ENCODE peak calls at places on chromosome 1, in four cellular contexts. C is aorta, V is upper lobe of right lung, J is transverse colon. G is an unnamed sample. For H3K36me3 and H3K4me1, the result is how much of the 10 kb centered on the place peaks cover.

GRCh38 chr1:2466834-2467554 is 9.1 kb upstream of the PLCH2 start:
- DNase-seq in C (no peak), V (no peak), J (no peak), G (no peak)

GRCh38 chr1:149945206-149945605 is 8.5 kb upstream of the MTMR11 start:
- DNase-seq in C (no peak), V (no peak), J (no peak), G (no peak)

GRCh38 chr1:143689781-143690180 is 282.0 kb downstream of the FAM72C start:
- DNase-seq in C (no peak), V (no peak), J (no peak), G (no peak)

GRCh38 chr1:61337981-61338848 is 255.9 kb downstream of the NFIA start:
- DNase-seq in C (peak), V (peak), J (peak), G (peak)

GRCh38 chr1:228072658-228073043 is 9.9 kb upstream of the ARF1 start:
- DNase-seq in C (peak), V (peak), J (no peak), G (no peak)

GRCh38 chr1:24501371-24502167 is 1.1 kb upstream of the RCAN3 start:
- DNase-seq in C (peak), V (no peak), J (peak), G (no peak)

GRCh38 chr1:206100226-206100780 is 16.9 kb downstream of the AVPR1B start:
- DNase-seq in C (no peak), V (no peak), J (no peak), G (no peak)

GRCh38 chr1:245156736-245157505 is 2.1 kb downstream of the KIF26B start:
- DNase-seq in C (no peak), V (no peak), J (no peak), G (no peak)

GRCh38 chr1:58994664-58995063 is 210.8 kb upstream of the JUN start:
- DNase-seq in C (no peak), V (no peak), J (no peak), G (no peak)

GRCh38 chr1:37755290-37755689 is 9.6 kb downstream of the EPHA10 start:
- DNase-seq in C (no peak), V (no peak), J (no peak), G (no peak)

GRCh38 chr1:224506141-224506814 is 71.7 kb upstream of the WDR26 start:
- DNase-seq in C (no peak), V (no peak), J (no peak), G (peak)

GRCh38 chr1:41661428-41662060 is 177.1 kb upstream of the EDN2 start:
- DNase-seq in C (peak), V (peak), J (no peak), G (no peak)

GRCh38 chr1:25996966-25997758 is 701 bp downstream of the PAFAH2 start:
- DNase-seq in C (no peak), V (no peak), J (peak), G (peak)

GRCh38 chr1:45769261-45769932 is 18.9 kb upstream of the IPP start:
- DNase-seq in C (no peak), V (no peak), J (no peak), G (peak)

GRCh38 chr1:25062621-25063255 is 132.7 kb upstream of the RUNX3 start:
- DNase-seq in C (no peak), V (peak), J (no peak), G (no peak)

GRCh38 chr1:198187973-198188588 is 31.3 kb downstream of the NEK7 start:
- DNase-seq in C (no peak), V (no peak), J (no peak), G (no peak)

GRCh38 chr1:43415901-43416300 is 26.2 kb downstream of the SZT2 start:
- DNase-seq in C (no peak), V (no peak), J (no peak), G (no peak)

GRCh38 chr1:229570891-229571516 is 12.5 kb upstream of the ABCB10 start:
- DNase-seq in C (no peak), V (no peak), J (no peak), G (no peak)

GRCh38 chr1:72186733-72187307 is 95.5 kb downstream of the NEGR1 start:
- DNase-seq in C (no peak), V (no peak), J (no peak), G (no peak)

GRCh38 chr1:22255341-22256212 is 112.7 kb upstream of the WNT4 start:
- DNase-seq in C (no peak), V (no peak), J (peak), G (no peak)

GRCh38 chr1:12479311-12479710 is 138.7 kb downstream of the DHRS3 start:
- DNase-seq in C (no peak), V (no peak), J (no peak), G (no peak)

GRCh38 chr1:200107004-200107470 is 79.5 kb downstream of the NR5A2 start:
- DNase-seq in C (no peak), V (no peak), J (no peak), G (no peak)

GRCh38 chr1:58780586-58781452 is 3.0 kb downstream of the JUN start:
- DNase-seq in C (no peak), V (no peak), J (no peak), G (no peak)

GRCh38 chr1:159282118-159282517 is 20.0 kb upstream of the FCER1A start:
- DNase-seq in C (no peak), V (no peak), J (no peak), G (no peak)

GRCh38 chr1:190477687-190478192 is at the start of gene BRINP3:
- DNase-seq in C (no peak), V (no peak), J (no peak), G (no peak)

GRCh38 chr1:210250998-210251679 is 18.5 kb downstream of the SERTAD4 start:
- DNase-seq in C (peak), V (peak), J (peak), G (no peak)

DNA sequence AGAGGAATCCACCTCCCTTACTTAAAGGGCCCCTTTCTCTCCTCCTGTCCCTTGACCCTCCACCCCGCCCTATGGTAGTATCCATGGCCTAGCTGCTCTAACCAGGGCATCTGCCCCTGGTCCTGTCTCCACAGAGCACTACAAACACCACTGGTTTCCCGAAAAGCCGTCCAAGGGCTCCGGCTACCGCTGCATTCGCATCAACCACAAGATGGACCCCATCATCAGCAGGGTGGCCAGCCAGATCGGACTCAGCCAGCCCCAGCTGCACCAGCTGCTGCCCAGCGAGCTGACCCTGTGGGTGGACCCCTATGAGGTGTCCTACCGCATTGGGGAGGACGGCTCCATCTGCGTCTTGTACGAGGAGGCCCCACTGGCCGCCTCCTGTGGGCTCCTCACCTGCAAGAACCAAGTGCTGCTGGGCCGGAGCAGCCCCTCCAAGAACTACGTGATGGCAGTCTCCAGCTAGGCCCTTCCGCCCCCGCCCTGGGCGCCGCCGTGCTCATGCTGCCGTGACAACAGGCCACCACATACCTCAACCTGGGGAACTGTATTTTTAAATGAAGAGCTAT is 1.7 kb downstream of the BTG2 start:
- DNase-seq in C (peak), V (peak), J (peak), G (no peak)
- H3K36me3 ChIP-seq in C (under half), V (under half), J (under half), G (under half)

GRCh38 chr1:201903135-201903534 is 14.4 kb downstream of the SHISA4 start:
- DNase-seq in C (peak), V (no peak), J (peak), G (peak)

GRCh38 chr1:201906336-201906735 is 17.6 kb downstream of the SHISA4 start:
- DNase-seq in C (no peak), V (no peak), J (no peak), G (no peak)

GRCh38 chr1:201902198-201902597 is 13.5 kb downstream of the SHISA4 start:
- DNase-seq in C (no peak), V (no peak), J (no peak), G (no peak)

GRCh38 chr1:201905234-201905890 is 16.7 kb downstream of the SHISA4 start:
- DNase-seq in C (no peak), V (no peak), J (no peak), G (no peak)

GRCh38 chr1:201904579-201904978 is 15.9 kb downstream of the SHISA4 start:
- DNase-seq in C (peak), V (no peak), J (peak), G (no peak)
- H3K4me1 ChIP-seq in C (under half), V (under half), J (half or more), G (under half)

GRCh38 chr1:9249263-9249533 is 14.6 kb downstream of the H6PD start:
- DNase-seq in C (no peak), V (no peak), J (no peak), G (no peak)

GRCh38 chr1:9249534-9250335 is 15.2 kb downstream of the H6PD start:
- DNase-seq in C (no peak), V (peak), J (peak), G (peak)

GRCh38 chr1:9250336-9250585 is 15.7 kb downstream of the H6PD start:
- DNase-seq in C (no peak), V (no peak), J (no peak), G (no peak)

GRCh38 chr1:9251501-9251900 is 16.9 kb downstream of the H6PD start:
- DNase-seq in C (no peak), V (peak), J (no peak), G (peak)

DNA sequence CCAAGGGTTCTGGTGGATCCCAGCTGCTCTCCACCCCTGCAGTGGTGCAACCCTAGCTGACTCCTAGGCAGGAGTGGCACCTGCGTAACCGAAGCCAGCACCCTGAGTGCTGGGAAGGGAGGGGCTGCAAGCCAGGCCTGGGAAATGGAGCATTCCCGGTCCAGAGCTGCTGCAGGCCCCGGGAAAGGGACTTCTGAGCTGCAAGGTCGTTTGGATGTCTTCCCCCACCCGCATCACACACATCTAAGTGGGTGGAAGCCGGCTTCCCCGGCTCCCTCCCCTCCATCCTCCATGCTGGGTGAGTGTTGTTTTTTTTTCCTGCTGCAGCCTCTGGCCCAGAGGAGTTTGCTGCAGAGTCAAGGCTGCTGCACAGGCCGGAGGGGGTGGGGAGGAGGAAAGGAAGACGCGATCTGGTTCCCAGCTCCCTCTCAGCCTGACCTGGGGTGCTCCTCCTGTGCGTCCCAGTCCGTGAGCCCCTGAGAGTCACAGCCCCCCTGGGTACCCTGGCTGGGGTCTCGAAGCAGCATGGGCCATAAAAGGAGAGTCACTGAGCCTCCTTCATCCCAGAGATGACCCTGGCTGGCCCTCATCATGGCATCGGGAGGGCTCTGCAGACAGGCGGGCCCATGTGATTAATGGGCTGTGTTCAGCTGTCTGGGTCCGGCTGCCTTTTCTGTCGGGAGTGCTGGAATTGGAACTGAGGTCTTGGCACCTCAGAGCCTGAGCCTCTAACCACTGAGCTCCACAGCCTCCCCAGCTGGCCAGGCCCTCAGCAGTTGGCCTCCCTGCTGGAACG is 16.2 kb downstream of the H6PD start:
- DNase-seq in C (no peak), V (peak), J (no peak), G (peak)
- H3K36me3 ChIP-seq in C (under half), V (under half), J (under half), G (under half)

GRCh38 chr1:8421721-8422120 is 103.8 kb downstream of the SLC45A1 start:
- DNase-seq in C (no peak), V (no peak), J (peak), G (peak)
- H3K4me1 ChIP-seq in C (under half), V (half or more), J (half or more), G (half or more)

DNA sequence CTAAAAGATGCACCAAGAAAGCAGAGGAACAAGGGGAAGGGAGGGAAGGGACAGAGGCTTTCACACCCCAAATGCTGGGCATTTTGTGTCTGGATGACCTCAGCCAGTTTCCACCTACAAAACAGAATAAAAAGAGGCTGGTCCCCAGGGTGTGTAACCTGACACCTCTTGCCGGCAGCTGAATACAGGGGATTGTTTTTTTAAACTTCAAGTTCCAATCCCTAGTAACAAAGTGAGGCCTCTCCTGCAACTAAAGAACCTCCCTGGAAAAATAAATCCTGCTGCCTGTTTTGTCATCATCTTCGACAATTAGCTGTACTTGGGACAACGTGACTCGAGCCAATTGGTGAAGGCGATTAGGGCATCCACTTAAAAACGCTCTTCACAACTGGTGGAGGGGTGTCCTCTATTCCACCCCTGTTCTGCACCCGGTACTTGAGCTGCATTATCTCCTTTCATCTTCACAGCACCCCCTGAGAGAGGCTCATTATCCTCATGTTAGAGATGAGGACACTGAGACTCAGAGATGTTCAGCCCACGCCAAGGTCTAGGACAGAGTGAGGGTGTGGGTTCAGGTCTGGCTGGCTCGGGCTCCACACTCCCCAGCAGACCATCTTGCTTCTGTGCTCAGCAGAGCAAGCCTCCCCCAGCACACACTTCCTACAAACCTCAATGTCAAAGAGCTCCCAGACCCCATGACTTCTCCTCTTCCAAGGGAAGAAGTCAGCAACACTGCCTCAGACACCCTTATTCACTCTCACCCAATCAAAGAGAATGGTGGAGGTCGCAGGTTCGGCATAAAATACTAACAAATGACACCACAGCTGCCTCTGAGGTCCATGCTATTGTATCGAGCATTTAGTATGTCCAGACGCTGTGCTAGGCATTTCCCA is 15.2 kb downstream of the ITPKB start:
- DNase-seq in C (no peak), V (no peak), J (no peak), G (no peak)
- H3K36me3 ChIP-seq in C (under half), V (under half), J (under half), G (under half)